ENCODE peak calls at places on chromosomes 5 and 9, in ten cellular contexts. X is GM23338; Y is adrenal gland; Q is small intestine; L is uterus; V is CD8-positive, alpha-beta T cell; G is neuronal stem cell; B is breast epithelium; C is heart left ventricle; F is A673. A is an unnamed sample.
A peak's percentile ranks its signal among the peaks of the same experiment; 100 is the strongest.

GRCh38 chr9:105138306-105138801 is 106.1 kb upstream of the SLC44A1 start:
- DNase-seq in X (peak; percentile 72), Y (no peak), Q (no peak), L (peak; percentile 28), V (no peak), G (no peak), B (no peak), C (peak; percentile 76), F (no peak), A (no peak)

GRCh38 chr5:77995793-77996409 is 219.8 kb upstream of the TBCA start:
- DNase-seq in X (no peak), Y (no peak), Q (no peak), L (peak; percentile 39), V (no peak), G (no peak), B (no peak), C (no peak), F (peak; percentile 49), A (no peak)

GRCh38 chr5:140363631-140364471 is 3.9 kb downstream of the SLC4A9 start:
- DNase-seq in X (no peak), Y (no peak), Q (no peak), L (no peak), V (no peak), G (no peak), B (no peak), C (no peak), F (no peak), A (no peak)

GRCh38 chr9:35951736-35952135 is 6.2 kb downstream of the OR2S2 start:
- DNase-seq in X (no peak), Y (peak; percentile 14), Q (no peak), L (no peak), V (no peak), G (no peak), B (no peak), C (no peak), F (no peak), A (no peak)

GRCh38 chr5:83026507-83026906 is 50.7 kb downstream of the TMEM167A start:
- DNase-seq in X (peak; percentile 56), Y (no peak), Q (no peak), L (no peak), V (no peak), G (no peak), B (no peak), C (no peak), F (no peak), A (no peak)

GRCh38 chr5:43171926-43172325 is 20.1 kb upstream of the NIM1K start:
- DNase-seq in X (no peak), Y (no peak), Q (no peak), L (no peak), V (no peak), G (no peak), B (no peak), C (no peak), F (no peak), A (no peak)

GRCh38 chr5:139806726-139807646 is 11.4 kb downstream of the PSD2 start:
- DNase-seq in X (no peak), Y (no peak), Q (no peak), L (no peak), V (no peak), G (no peak), B (no peak), C (no peak), F (no peak), A (no peak)

GRCh38 chr5:16812911-16813310 is 123.2 kb downstream of the MYO10 start:
- DNase-seq in X (peak; percentile 24), Y (no peak), Q (peak; percentile 62), L (no peak), V (no peak), G (no peak), B (peak; percentile 66), C (no peak), F (no peak), A (peak; percentile 82)

GRCh38 chr5:148991606-148992005 is 71.3 kb downstream of the SH3TC2 start:
- DNase-seq in X (no peak), Y (no peak), Q (no peak), L (no peak), V (no peak), G (no peak), B (no peak), C (no peak), F (no peak), A (no peak)

GRCh38 chr5:147101654-147102053 is 133.2 kb upstream of the STK32A start:
- DNase-seq in X (no peak), Y (peak; percentile 66), Q (no peak), L (no peak), V (no peak), G (no peak), B (no peak), C (no peak), F (no peak), A (no peak)

GRCh38 chr9:5582835-5583195 is 46.1 kb upstream of the RIC1 start:
- DNase-seq in X (no peak), Y (no peak), Q (no peak), L (no peak), V (no peak), G (no peak), B (no peak), C (peak; percentile 36), F (no peak), A (no peak)

GRCh38 chr5:120568716-120569115 is 104.6 kb downstream of the PRR16 start:
- DNase-seq in X (no peak), Y (no peak), Q (no peak), L (no peak), V (no peak), G (no peak), B (no peak), C (no peak), F (no peak), A (no peak)

GRCh38 chr5:157306690-157307089 is 40.8 kb downstream of the CYFIP2 start:
- DNase-seq in X (no peak), Y (no peak), Q (peak; percentile 14), L (no peak), V (no peak), G (no peak), B (no peak), C (no peak), F (no peak), A (no peak)

GRCh38 chr5:8458038-8458383 is 589.1 kb downstream of the MTRR start:
- DNase-seq in X (peak; percentile 31), Y (peak; percentile 29), Q (peak; percentile 18), L (no peak), V (no peak), G (no peak), B (no peak), C (no peak), F (no peak), A (peak; percentile 26)

GRCh38 chr5:139660916-139661814 is 13.0 kb downstream of the CXXC5 start:
- DNase-seq in X (peak; percentile 44), Y (peak; percentile 96), Q (no peak), L (peak; percentile 90), V (no peak), G (no peak), B (peak; percentile 85), C (peak; percentile 92), F (peak; percentile 78), A (peak; percentile 93)

GRCh38 chr5:134131578-134132350 is 17.3 kb downstream of the TCF7 start:
- DNase-seq in X (no peak), Y (no peak), Q (no peak), L (no peak), V (no peak), G (no peak), B (no peak), C (no peak), F (no peak), A (no peak)

GRCh38 chr9:89372979-89373378 is 54.7 kb downstream of the SECISBP2 start:
- DNase-seq in X (no peak), Y (no peak), Q (no peak), L (no peak), V (no peak), G (no peak), B (no peak), C (no peak), F (no peak), A (no peak)

GRCh38 chr5:122129332-122129731 is at the start of gene ZNF474:
- DNase-seq in X (peak; percentile 94), Y (peak; percentile 2), Q (peak; percentile 10), L (peak; percentile 26), V (no peak), G (peak; percentile 85), B (no peak), C (peak; percentile 29), F (peak; percentile 42), A (peak; percentile 13)

DNA sequence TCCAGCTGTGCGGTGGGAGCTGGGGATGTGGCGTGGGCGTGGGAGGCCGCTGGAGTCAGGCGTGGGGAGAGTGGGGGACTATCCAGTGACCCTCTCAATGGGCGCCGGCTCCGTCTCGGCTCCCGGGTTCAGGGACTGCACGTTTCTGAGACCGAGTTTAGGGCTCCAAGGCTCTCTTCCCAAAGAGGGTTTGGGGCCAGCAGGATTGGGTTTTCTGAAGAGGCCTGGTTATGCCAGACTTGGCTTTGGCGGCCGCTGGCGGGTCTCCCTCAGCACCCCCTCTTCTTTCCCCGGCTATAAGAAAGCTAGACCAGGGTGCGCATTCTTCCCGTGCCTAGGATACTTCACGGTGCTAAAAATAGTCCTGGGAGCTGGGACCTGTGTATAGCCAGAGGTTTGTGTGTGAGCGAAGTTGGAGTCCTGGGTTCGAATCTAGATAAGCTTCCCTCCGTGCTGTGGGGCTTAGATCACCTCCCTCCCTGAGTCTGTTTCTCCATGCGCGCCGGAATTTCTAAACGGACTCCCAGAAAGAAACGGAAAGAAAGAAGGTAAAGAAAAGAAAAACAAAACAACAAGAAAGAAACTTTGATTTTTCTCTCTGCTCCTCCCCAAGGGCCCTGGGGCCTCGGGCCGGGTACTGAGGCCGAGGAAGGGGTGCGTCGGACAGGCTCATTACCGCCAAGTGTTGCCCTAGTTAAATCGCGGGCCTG is 5.0 kb downstream of the HAND1 start:
- DNase-seq in X (peak; percentile 80), Y (no peak), Q (no peak), L (no peak), V (no peak), G (peak; percentile 26), B (no peak), C (peak; percentile 49), F (no peak), A (no peak)
- H3K4me1 ChIP-seq in X (peaks cover 60% of the 10 kb centered on the region), Y (no peaks in the 10 kb centered on the region), Q (peaks cover 7% of the 10 kb centered on the region), L (peaks cover 9% of the 10 kb centered on the region), V (peaks cover 51% of the 10 kb centered on the region), G (peaks cover 6% of the 10 kb centered on the region), B (peaks cover 20% of the 10 kb centered on the region), C (peaks cover 17% of the 10 kb centered on the region), F (no peaks in the 10 kb centered on the region), A (peaks cover 44% of the 10 kb centered on the region)

GRCh38 chr9:100352201-100352726 is 478 bp downstream of the TEX10 start:
- DNase-seq in X (peak; percentile 47), Y (peak; percentile 35), Q (peak; percentile 10), L (peak; percentile 15), V (no peak), G (peak; percentile 18), B (peak; percentile 54), C (peak; percentile 42), F (peak; percentile 29), A (peak; percentile 15)
- H3K4me1 ChIP-seq in X (peaks cover 22% of the 10 kb centered on the region), Y (peaks cover 8% of the 10 kb centered on the region), Q (peaks cover 7% of the 10 kb centered on the region), L (no peaks in the 10 kb centered on the region), V (peaks cover 34% of the 10 kb centered on the region), G (peaks cover 6% of the 10 kb centered on the region), B (no peaks in the 10 kb centered on the region), C (peaks cover 9% of the 10 kb centered on the region), F (peaks cover 7% of the 10 kb centered on the region), A (peaks cover 13% of the 10 kb centered on the region)

GRCh38 chr9:120877276-120878034 is 467 bp upstream of the PHF19 start:
- DNase-seq in X (peak; percentile 73), Y (peak; percentile 66), Q (peak; percentile 50), L (peak; percentile 66), V (peak; percentile 53), G (peak; percentile 40), B (no peak), C (peak; percentile 73), F (peak; percentile 83), A (peak; percentile 55)
- H3K4me1 ChIP-seq in X (peaks cover 43% of the 10 kb centered on the region), Y (no peaks in the 10 kb centered on the region), Q (peaks cover 5% of the 10 kb centered on the region), L (no peaks in the 10 kb centered on the region), V (peaks cover 61% of the 10 kb centered on the region), G (peaks cover 11% of the 10 kb centered on the region), B (no peaks in the 10 kb centered on the region), C (no peaks in the 10 kb centered on the region), F (peaks cover 22% of the 10 kb centered on the region), A (peaks cover 19% of the 10 kb centered on the region)

GRCh38 chr9:14301582-14301981 is 12.4 kb downstream of the NFIB start:
- DNase-seq in X (no peak), Y (no peak), Q (no peak), L (no peak), V (no peak), G (no peak), B (no peak), C (no peak), F (no peak), A (no peak)
- H3K4me1 ChIP-seq in X (peaks cover 9% of the 10 kb centered on the region), Y (peaks cover 21% of the 10 kb centered on the region), Q (peaks cover 10% of the 10 kb centered on the region), L (no peaks in the 10 kb centered on the region), V (no peaks in the 10 kb centered on the region), G (no peaks in the 10 kb centered on the region), B (peaks cover 8% of the 10 kb centered on the region), C (peaks cover 63% of the 10 kb centered on the region), F (peaks cover 14% of the 10 kb centered on the region), A (peaks cover 88% of the 10 kb centered on the region)

A was measured in body of pancreas.